ENCODE peak calls at places on chromosomes 11 and 22, in ten cellular contexts. I, C, B, V, K, S, F, M, R and L are unnamed samples.

GRCh38 chr11:31655483-31655882 is 145.9 kb downstream of the ELP4 start:
- DNase-seq in I (peak; percentile 85), C (no peak), B (no peak), V (no peak), K (no peak), S (no peak), F (no peak), M (no peak), R (no peak), L (no peak)

GRCh38 chr11:72741849-72742521 is 10.2 kb downstream of the ARAP1 start:
- DNase-seq in I (peak; percentile 29), C (no peak), B (peak; percentile 43), V (peak; percentile 62), K (no peak), S (no peak), F (no peak), M (no peak), R (no peak), L (no peak)

GRCh38 chr11:19474954-19475811 is 234.4 kb upstream of the E2F8 start:
- DNase-seq in I (no peak), C (no peak), B (no peak), V (no peak), K (no peak), S (no peak), F (no peak), M (no peak), R (no peak), L (peak; percentile 64)

GRCh38 chr22:45867118-45867905 is 109.7 kb downstream of the WNT7B start:
- DNase-seq in I (no peak), C (no peak), B (peak; percentile 54), V (no peak), K (peak; percentile 48), S (peak; percentile 70), F (no peak), M (no peak), R (no peak), L (no peak)

GRCh38 chr11:68652683-68653156 is 31.6 kb upstream of the GAL start:
- DNase-seq in I (no peak), C (no peak), B (no peak), V (no peak), K (no peak), S (no peak), F (no peak), M (no peak), R (no peak), L (no peak)

GRCh38 chr22:19942886-19943664 is 1.5 kb upstream of the TXNRD2 start:
- DNase-seq in I (peak; percentile 94), C (peak; percentile 65), B (no peak), V (peak; percentile 72), K (no peak), S (peak; percentile 29), F (no peak), M (no peak), R (no peak), L (no peak)

GRCh38 chr11:69374110-69374981 is 80.4 kb downstream of the MYEOV start:
- DNase-seq in I (no peak), C (no peak), B (peak; percentile 32), V (no peak), K (peak; percentile 38), S (no peak), F (no peak), M (peak; percentile 73), R (no peak), L (no peak)

GRCh38 chr11:44601471-44602370 is 36.3 kb downstream of the CD82 start:
- DNase-seq in I (no peak), C (no peak), B (no peak), V (no peak), K (no peak), S (no peak), F (no peak), M (peak; percentile 62), R (no peak), L (peak; percentile 69)

GRCh38 chr11:95095858-95096587 is 6.4 kb downstream of the ENDOD1 start:
- DNase-seq in I (peak; percentile 53), C (no peak), B (no peak), V (no peak), K (no peak), S (no peak), F (no peak), M (no peak), R (no peak), L (peak; percentile 77)

GRCh38 chr11:61061081-61061826 is 41.0 kb upstream of the CD5 start:
- DNase-seq in I (no peak), C (no peak), B (no peak), V (peak; percentile 17), K (no peak), S (no peak), F (peak; percentile 55), M (no peak), R (no peak), L (peak; percentile 90)

GRCh38 chr22:50439314-50440250 is 35.3 kb downstream of the SBF1 start:
- DNase-seq in I (no peak), C (no peak), B (peak; percentile 51), V (no peak), K (no peak), S (no peak), F (no peak), M (no peak), R (no peak), L (peak; percentile 6)

GRCh38 chr22:50286275-50286674 is 16.1 kb upstream of the MAPK11 start:
- DNase-seq in I (no peak), C (no peak), B (no peak), V (no peak), K (no peak), S (no peak), F (no peak), M (no peak), R (no peak), L (no peak)

GRCh38 chr11:46896719-46897406 is 21.5 kb downstream of the LRP4 start:
- DNase-seq in I (peak; percentile 37), C (no peak), B (no peak), V (peak; percentile 53), K (no peak), S (peak; percentile 37), F (no peak), M (no peak), R (no peak), L (no peak)
- TF ChIP-seq CTCF in I (peak; percentile 27), C (peak; percentile 25), B (no peak), V (peak; percentile 33), K (no peak), S (peak; percentile 21), F (no peak), M (no peak), R (no peak), L (peak; percentile 42)

GRCh38 chr11:2792376-2793250 is 92.8 kb upstream of the KCNQ1OT1 start:
- DNase-seq in I (no peak), C (no peak), B (peak; percentile 48), V (no peak), K (no peak), S (no peak), F (no peak), M (peak; percentile 7), R (peak; percentile 2), L (no peak)

GRCh38 chr11:2789791-2790580 is 90.2 kb upstream of the KCNQ1OT1 start:
- DNase-seq in I (no peak), C (no peak), B (peak; percentile 36), V (no peak), K (peak; percentile 43), S (no peak), F (no peak), M (peak; percentile 4), R (no peak), L (no peak)

GRCh38 chr11:2790581-2790925 is 90.8 kb upstream of the KCNQ1OT1 start:
- DNase-seq in I (no peak), C (no peak), B (peak; percentile 36), V (no peak), K (peak; percentile 36), S (no peak), F (no peak), M (peak; percentile 6), R (no peak), L (no peak)

GRCh38 chr11:2791521-2792375 is 92.0 kb upstream of the KCNQ1OT1 start:
- DNase-seq in I (no peak), C (no peak), B (peak; percentile 50), V (no peak), K (no peak), S (no peak), F (peak; percentile 22), M (peak; percentile 14), R (peak; percentile 3), L (no peak)

GRCh38 chr11:2791139-2791520 is 91.3 kb upstream of the KCNQ1OT1 start:
- DNase-seq in I (no peak), C (no peak), B (peak; percentile 35), V (no peak), K (no peak), S (no peak), F (no peak), M (peak; percentile 7), R (no peak), L (no peak)
- H3K4me3 ChIP-seq in I (no peak overlapping the region), C (no peak overlapping the region), B (peak overlapping the region; percentile 60), V (no peak overlapping the region), K (peak overlapping the region; percentile 48), S (no peak overlapping the region), F (peak overlapping the region; percentile 60), M (peak overlapping the region; percentile 40), R (no peak overlapping the region), L (no peak overlapping the region)

GRCh38 chr11:97880209-97880608 is 1140.5 kb upstream of the CNTN5 start:
- DNase-seq in I (no peak), C (no peak), B (no peak), V (no peak), K (no peak), S (no peak), F (no peak), M (no peak), R (no peak), L (no peak)
- TF ChIP-seq CTCF in I (no peak), C (no peak), B (no peak), V (no peak), K (no peak), S (no peak), F (no peak), M (no peak), R (no peak), L (no peak)

DNA sequence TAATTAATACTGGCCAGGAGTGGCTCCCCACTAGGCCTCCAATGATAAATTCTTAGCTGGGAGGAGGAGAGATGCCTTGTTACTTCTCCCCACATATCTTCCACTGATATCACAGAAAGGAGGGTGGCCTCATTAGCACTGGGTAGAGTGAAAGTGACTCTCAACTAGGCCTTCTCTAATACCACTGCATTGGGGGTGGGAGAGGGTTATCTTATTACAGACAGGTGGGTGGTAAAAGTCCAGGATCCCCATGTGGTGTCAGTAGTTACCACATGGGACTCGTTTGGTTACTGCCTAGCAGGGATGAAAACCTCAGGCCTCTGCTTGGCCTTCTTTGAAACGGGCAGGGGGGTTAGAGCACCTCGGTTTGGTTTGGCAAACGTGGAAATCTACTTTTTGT is 167.3 kb downstream of the UVRAG start:
- DNase-seq in I (no peak), C (no peak), B (no peak), V (no peak), K (no peak), S (no peak), F (no peak), M (no peak), R (no peak), L (no peak)
- H3K4me3 ChIP-seq in I (no peak overlapping the region), C (no peak overlapping the region), B (no peak overlapping the region), V (no peak overlapping the region), K (no peak overlapping the region), S (peak overlapping the region; percentile 66), F (no peak overlapping the region), M (no peak overlapping the region), R (no peak overlapping the region), L (no peak overlapping the region)